ENCODE peak calls at places on chromosomes 7 and 10, in six cellular contexts. P is GM23338, W is hepatocyte, B is HCT116, I is OCI-LY7, D is GM23248. Y is an unnamed sample. For H3K4me1, the result is how much of the 10 kb centered on the place peaks cover.

GRCh38 chr10:11795101-11795920 is 27.8 kb upstream of the PROSER2 start:
- DNase-seq in W (no peak), D (no peak), I (no peak), B (no peak), P (no peak), Y (no peak)

GRCh38 chr10:128011059-128011979 is 104.4 kb downstream of the PTPRE start:
- DNase-seq in W (peak), B (peak), D (peak), P (peak), I (peak), Y (peak)

GRCh38 chr7:105205592-105206211 is 183.0 kb downstream of the SRPK2 start:
- DNase-seq in D (no peak), P (no peak), W (no peak), B (no peak), I (no peak), Y (no peak)

GRCh38 chr10:19811517-19811916 is 4.7 kb upstream of the PLXDC2 start:
- DNase-seq in I (no peak), W (peak), D (peak), P (peak), B (no peak), Y (peak)

GRCh38 chr7:52410032-52410431 is 625.4 kb upstream of the POM121L12 start:
- DNase-seq in D (no peak), B (no peak), W (no peak), I (no peak), P (no peak), Y (no peak)

GRCh38 chr10:69750726-69751125 is 51.0 kb upstream of the COL13A1 start:
- DNase-seq in B (no peak), I (no peak), W (no peak), D (no peak), P (no peak), Y (no peak)

GRCh38 chr7:42017356-42017986 is 219.5 kb downstream of the GLI3 start:
- DNase-seq in W (peak), D (no peak), P (no peak), B (no peak), I (peak), Y (no peak)

GRCh38 chr10:88879754-88880286 is at the start of gene STAMBPL1:
- DNase-seq in P (no peak), D (no peak), B (no peak), I (peak), W (peak), Y (no peak)

GRCh38 chr7:156662269-156662668 is 21.7 kb downstream of the RNF32 start:
- DNase-seq in D (no peak), B (no peak), I (no peak), W (peak), P (no peak), Y (no peak)

GRCh38 chr10:110547139-110547761 is 20.2 kb upstream of the SMC3 start:
- DNase-seq in I (peak), W (peak), P (peak), D (peak), B (peak), Y (peak)

GRCh38 chr10:81414038-81414437 is 461.0 kb upstream of the NRG3 start:
- DNase-seq in P (peak), I (no peak), B (no peak), D (no peak), W (peak), Y (peak)

GRCh38 chr7:70614237-70614984 is 517.5 kb upstream of the GALNT17 start:
- DNase-seq in B (no peak), P (peak), D (peak), I (peak), W (peak), Y (peak)

DNA sequence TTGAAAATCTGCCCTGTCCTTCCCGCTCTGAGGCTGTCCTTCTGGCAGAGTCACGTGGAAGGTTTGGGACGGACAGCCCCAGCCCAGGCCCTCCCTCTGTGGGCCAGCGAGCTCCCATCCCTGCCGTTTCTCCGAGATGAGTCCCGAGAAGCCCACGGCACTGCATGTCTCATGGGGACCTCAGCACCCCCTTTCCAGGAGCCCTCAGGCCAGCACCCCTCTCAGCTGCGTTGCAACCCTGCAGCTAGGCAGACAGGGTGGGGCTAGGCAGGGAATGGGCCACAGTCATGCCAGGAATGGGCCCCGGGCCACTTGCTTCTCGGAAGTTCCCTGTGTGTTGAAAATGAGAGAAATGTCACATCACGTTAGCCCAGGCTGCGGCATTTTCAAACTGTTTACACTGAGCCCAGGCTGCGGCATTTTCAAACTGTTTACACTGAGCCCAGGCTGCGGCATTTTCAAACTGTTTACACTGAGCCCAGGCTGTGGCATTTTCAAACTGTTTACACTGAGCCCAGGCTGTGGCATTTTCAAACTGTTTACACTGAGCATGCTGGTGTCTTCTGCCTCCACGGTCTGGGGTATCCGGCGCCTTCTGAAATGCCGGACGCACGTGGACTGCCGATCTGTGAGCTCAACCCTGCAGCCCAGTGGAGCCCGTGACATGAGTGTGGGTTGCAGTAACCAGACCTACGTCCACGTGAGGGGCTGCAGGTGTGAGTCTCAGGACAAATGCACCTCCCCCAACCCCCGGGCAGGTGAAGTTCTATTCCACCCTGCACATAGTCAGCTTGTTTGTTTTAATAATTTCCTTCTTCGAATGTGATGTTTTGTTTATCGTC is 42.6 kb downstream of the FAM20C start:
- DNase-seq in W (peak), D (peak), P (no peak), I (no peak), B (no peak), Y (no peak)
- TF ChIP-seq EZH2phosphoT487 in W (no peak), D (no peak), P (no peak), I (no peak), B (no peak), Y (no peak)

GRCh38 chr10:97376413-97376812 is 24.7 kb downstream of the RRP12 start:
- DNase-seq in W (no peak), D (no peak), B (no peak), I (no peak), P (no peak), Y (no peak)

GRCh38 chr10:97372233-97372875 is 28.8 kb downstream of the RRP12 start:
- DNase-seq in P (no peak), D (no peak), I (no peak), W (no peak), B (no peak), Y (no peak)

GRCh38 chr10:97367126-97367649 is 32.7 kb upstream of the FRAT2 start:
- DNase-seq in B (no peak), D (no peak), P (no peak), W (no peak), I (no peak), Y (no peak)

GRCh38 chr10:97373456-97373855 is 27.7 kb downstream of the RRP12 start:
- DNase-seq in I (no peak), P (no peak), B (no peak), W (no peak), D (no peak), Y (no peak)

GRCh38 chr10:97371696-97372095 is 29.4 kb downstream of the RRP12 start:
- DNase-seq in D (no peak), W (no peak), B (no peak), P (no peak), I (no peak), Y (no peak)
- H3K4me1 ChIP-seq in D (under half), W (under half), B (under half), P (under half), I (under half), Y (under half)

GRCh38 chr10:71259815-71260501 is 47.6 kb downstream of the UNC5B start:
- DNase-seq in P (no peak), I (no peak), B (no peak), D (peak), W (no peak), Y (no peak)
- H3K4me3 ChIP-seq in P (no peak), I (no peak), B (no peak), D (peak), W (no peak), Y (no peak)

GRCh38 chr7:36606442-36607205 is 117.7 kb downstream of the AOAH start:
- DNase-seq in P (no peak), I (no peak), W (no peak), B (no peak), D (no peak), Y (peak)
- TF ChIP-seq EZH2phosphoT487 in P (no peak), I (no peak), W (no peak), B (no peak), D (no peak), Y (no peak)

GRCh38 chr10:111765216-111765615 is 418.3 kb downstream of the GPAM start:
- DNase-seq in B (no peak), W (no peak), D (no peak), I (no peak), P (no peak), Y (no peak)
- H3K4me1 ChIP-seq in B (under half), W (under half), D (under half), I (under half), P (under half), Y (under half)

GRCh38 chr10:117763528-117763927 is 221.0 kb downstream of the EMX2 start:
- DNase-seq in B (no peak), I (no peak), D (no peak), W (no peak), P (no peak), Y (no peak)

GRCh38 chr10:117757121-117757795 is 214.7 kb downstream of the EMX2 start:
- DNase-seq in P (no peak), I (no peak), W (no peak), B (no peak), D (peak), Y (no peak)

GRCh38 chr10:117762819-117763172 is 220.2 kb downstream of the EMX2 start:
- DNase-seq in W (no peak), B (peak), D (peak), P (no peak), I (no peak), Y (no peak)

GRCh38 chr10:117759266-117759665 is 216.7 kb downstream of the EMX2 start:
- DNase-seq in I (no peak), P (no peak), B (no peak), W (no peak), D (no peak), Y (no peak)

GRCh38 chr10:117762126-117762818 is 219.7 kb downstream of the EMX2 start:
- DNase-seq in D (no peak), I (no peak), W (no peak), P (no peak), B (no peak), Y (no peak)
- H3K4me3 ChIP-seq in D (no peak), I (no peak), W (no peak), P (no peak), B (no peak), Y (no peak)

DNA sequence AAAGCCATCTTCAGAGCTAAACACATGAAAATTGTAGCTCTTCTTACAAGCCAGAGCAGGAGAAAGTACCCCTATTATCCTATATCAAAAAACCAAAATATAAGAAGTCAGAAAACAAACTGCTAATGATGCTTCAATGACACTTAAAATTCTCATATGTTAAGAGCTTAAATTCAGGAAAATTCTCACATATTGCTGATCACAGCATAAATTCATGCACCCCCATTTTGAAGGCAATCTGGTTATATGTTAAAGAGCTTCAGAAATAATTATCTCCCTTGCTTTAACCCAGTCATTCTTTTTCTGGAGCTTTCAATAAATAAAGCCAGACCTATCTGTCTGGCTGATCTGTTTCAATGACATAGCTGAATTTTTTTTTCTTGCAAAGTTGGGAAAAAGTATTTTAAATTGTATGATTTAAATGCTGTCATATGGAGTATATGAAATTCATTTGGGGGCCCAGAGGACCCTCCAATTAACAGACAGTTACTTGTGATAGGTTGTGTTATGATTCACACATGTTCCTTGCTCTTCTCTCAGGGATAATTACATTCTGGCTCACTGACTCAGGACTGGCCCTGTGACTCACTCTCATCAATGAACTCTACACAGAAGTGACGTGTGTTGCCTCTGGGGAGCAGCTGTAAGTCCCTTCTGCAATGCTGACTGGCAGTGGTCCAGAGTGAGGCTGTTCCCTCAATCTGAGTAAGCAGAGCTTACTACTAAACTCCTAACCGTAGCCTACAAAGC is 85.2 kb downstream of the HGF start:
- DNase-seq in D (peak), P (no peak), W (peak), B (peak), I (no peak), Y (peak)
- TF ChIP-seq EZH2phosphoT487 in D (no peak), P (no peak), W (no peak), B (no peak), I (no peak), Y (no peak)

GRCh38 chr10:98309366-98310355 is 41.7 kb upstream of the LOXL4 start:
- DNase-seq in W (peak), D (peak), B (peak), P (peak), I (peak), Y (peak)

GRCh38 chr10:98303569-98303968 is 35.6 kb upstream of the LOXL4 start:
- DNase-seq in I (no peak), B (no peak), P (no peak), W (no peak), D (no peak), Y (no peak)

GRCh38 chr10:98308602-98309365 is 40.8 kb upstream of the LOXL4 start:
- DNase-seq in B (no peak), W (no peak), I (no peak), D (no peak), P (peak), Y (peak)

GRCh38 chr10:98307916-98308315 is 39.9 kb upstream of the LOXL4 start:
- DNase-seq in D (no peak), P (no peak), W (no peak), B (no peak), I (no peak), Y (no peak)

GRCh38 chr10:98306501-98306900 is 38.5 kb upstream of the LOXL4 start:
- DNase-seq in W (no peak), B (no peak), D (no peak), P (no peak), I (no peak), Y (no peak)
- H3K4me1 ChIP-seq in W (under half), B (under half), D (under half), P (under half), I (under half), Y (under half)

Y was measured in neural progenitor cell.